ENCODE peak calls at places on chromosome 12, in seven cellular contexts. S is breast epithelium, V is sigmoid colon, O is suprapubic skin, X is HepG2, Y is endothelial cell of umbilical vein, D is transverse colon. Q is an unnamed sample.

GRCh38 chr12:104707794-104708558 is 250.1 kb downstream of the SLC41A2 start:
- DNase-seq in S (no peak), V (no peak), O (no peak), X (no peak), Y (no peak), D (no peak), Q (no peak)

GRCh38 chr12:62190921-62191746 is 69.1 kb upstream of the USP15 start:
- DNase-seq in S (no peak), V (no peak), O (no peak), X (no peak), Y (no peak), D (no peak), Q (no peak)

GRCh38 chr12:79301181-79301580 is 389.6 kb downstream of the PAWR start:
- DNase-seq in S (no peak), V (no peak), O (no peak), X (no peak), Y (no peak), D (no peak), Q (no peak)

GRCh38 chr12:122830517-122831214 is 4.6 kb upstream of the HIP1R start:
- DNase-seq in S (no peak), V (peak; percentile 53), O (peak; percentile 70), X (no peak), Y (no peak), D (peak; percentile 50), Q (no peak)

GRCh38 chr12:1801285-1801975 is 18.9 kb upstream of the LRTM2 start:
- DNase-seq in S (no peak), V (no peak), O (peak; percentile 36), X (no peak), Y (no peak), D (peak; percentile 5), Q (no peak)

GRCh38 chr12:11581179-11581755 is 68.2 kb upstream of the ETV6 start:
- DNase-seq in S (peak; percentile 37), V (peak; percentile 81), O (no peak), X (peak; percentile 50), Y (peak; percentile 65), D (peak; percentile 75), Q (no peak)

GRCh38 chr12:69570545-69571399 is 14.5 kb upstream of the CCT2 start:
- DNase-seq in S (no peak), V (peak; percentile 68), O (no peak), X (peak; percentile 54), Y (peak; percentile 70), D (peak; percentile 46), Q (no peak)

GRCh38 chr12:76519538-76519937 is 40.0 kb downstream of the OSBPL8 start:
- DNase-seq in S (no peak), V (no peak), O (no peak), X (no peak), Y (peak; percentile 68), D (no peak), Q (no peak)

GRCh38 chr12:110058875-110059615 is 10.7 kb upstream of the C12orf76 start:
- DNase-seq in S (no peak), V (no peak), O (no peak), X (no peak), Y (no peak), D (no peak), Q (no peak)

GRCh38 chr12:118498171-118498570 is 121.8 kb downstream of the SUDS3 start:
- DNase-seq in S (no peak), V (peak; percentile 62), O (no peak), X (no peak), Y (no peak), D (no peak), Q (no peak)

GRCh38 chr12:31524791-31525495 is 66.0 kb downstream of the DENND5B start:
- DNase-seq in S (no peak), V (no peak), O (no peak), X (no peak), Y (no peak), D (no peak), Q (no peak)

GRCh38 chr12:4434721-4435425 is 10.7 kb downstream of the FGF6 start:
- DNase-seq in S (no peak), V (no peak), O (no peak), X (no peak), Y (no peak), D (no peak), Q (no peak)

GRCh38 chr12:115155665-115156645 is 472.0 kb upstream of the TBX3 start:
- DNase-seq in S (no peak), V (no peak), O (no peak), X (no peak), Y (no peak), D (no peak), Q (peak; percentile 19)

GRCh38 chr12:19967486-19967885 is 400.9 kb upstream of the PDE3A start:
- DNase-seq in S (no peak), V (no peak), O (no peak), X (no peak), Y (peak; percentile 85), D (no peak), Q (no peak)

GRCh38 chr12:85633491-85633890 is 202.7 kb downstream of the RASSF9 start:
- DNase-seq in S (no peak), V (no peak), O (no peak), X (no peak), Y (no peak), D (no peak), Q (no peak)

GRCh38 chr12:40405419-40405818 is 180.6 kb downstream of the LRRK2 start:
- DNase-seq in S (no peak), V (no peak), O (no peak), X (no peak), Y (no peak), D (no peak), Q (no peak)

GRCh38 chr12:21615441-21615840 is 10.8 kb upstream of the GYS2 start:
- DNase-seq in S (no peak), V (no peak), O (no peak), X (no peak), Y (peak; percentile 92), D (no peak), Q (no peak)

GRCh38 chr12:79151956-79152355 is 287.4 kb downstream of the SYT1 start:
- DNase-seq in S (no peak), V (no peak), O (no peak), X (no peak), Y (no peak), D (no peak), Q (no peak)

GRCh38 chr12:132747896-132748295 is 13.7 kb downstream of the ANKLE2 start:
- DNase-seq in S (no peak), V (no peak), O (no peak), X (no peak), Y (no peak), D (no peak), Q (no peak)

GRCh38 chr12:4137015-4137414 is 136.5 kb upstream of the CCND2 start:
- DNase-seq in S (no peak), V (no peak), O (no peak), X (no peak), Y (no peak), D (no peak), Q (no peak)

GRCh38 chr12:87344699-87345098 is 684.5 kb downstream of the C12orf50 start:
- DNase-seq in S (no peak), V (no peak), O (no peak), X (no peak), Y (no peak), D (no peak), Q (no peak)

GRCh38 chr12:7832059-7832696 is 40.5 kb downstream of the SLC2A14 start:
- DNase-seq in S (no peak), V (no peak), O (no peak), X (peak; percentile 62), Y (peak; percentile 58), D (no peak), Q (no peak)

GRCh38 chr12:124830306-124830705 is 33.4 kb downstream of the SCARB1 start:
- DNase-seq in S (no peak), V (no peak), O (no peak), X (no peak), Y (no peak), D (no peak), Q (no peak)

GRCh38 chr12:124827588-124828184 is 36.0 kb downstream of the SCARB1 start:
- DNase-seq in S (no peak), V (no peak), O (no peak), X (no peak), Y (no peak), D (peak; percentile 60), Q (no peak)

GRCh38 chr12:124829008-124829707 is 34.5 kb downstream of the SCARB1 start:
- DNase-seq in S (no peak), V (no peak), O (no peak), X (peak; percentile 93), Y (no peak), D (peak; percentile 41), Q (no peak)

GRCh38 chr12:124829708-124830304 is 33.9 kb downstream of the SCARB1 start:
- DNase-seq in S (no peak), V (no peak), O (no peak), X (peak; percentile 39), Y (no peak), D (no peak), Q (no peak)

GRCh38 chr12:124828264-124829007 is 35.2 kb downstream of the SCARB1 start:
- DNase-seq in S (peak; percentile 56), V (no peak), O (no peak), X (peak; percentile 87), Y (no peak), D (peak; percentile 75), Q (no peak)
- H3K4me1 ChIP-seq in S (no peaks in the 10 kb centered on the region), V (peaks cover 9% of the 10 kb centered on the region), O (peaks cover 17% of the 10 kb centered on the region), X (peaks cover 92% of the 10 kb centered on the region), Y (no peaks in the 10 kb centered on the region), D (peaks cover 19% of the 10 kb centered on the region), Q (peaks cover 10% of the 10 kb centered on the region)

DNA sequence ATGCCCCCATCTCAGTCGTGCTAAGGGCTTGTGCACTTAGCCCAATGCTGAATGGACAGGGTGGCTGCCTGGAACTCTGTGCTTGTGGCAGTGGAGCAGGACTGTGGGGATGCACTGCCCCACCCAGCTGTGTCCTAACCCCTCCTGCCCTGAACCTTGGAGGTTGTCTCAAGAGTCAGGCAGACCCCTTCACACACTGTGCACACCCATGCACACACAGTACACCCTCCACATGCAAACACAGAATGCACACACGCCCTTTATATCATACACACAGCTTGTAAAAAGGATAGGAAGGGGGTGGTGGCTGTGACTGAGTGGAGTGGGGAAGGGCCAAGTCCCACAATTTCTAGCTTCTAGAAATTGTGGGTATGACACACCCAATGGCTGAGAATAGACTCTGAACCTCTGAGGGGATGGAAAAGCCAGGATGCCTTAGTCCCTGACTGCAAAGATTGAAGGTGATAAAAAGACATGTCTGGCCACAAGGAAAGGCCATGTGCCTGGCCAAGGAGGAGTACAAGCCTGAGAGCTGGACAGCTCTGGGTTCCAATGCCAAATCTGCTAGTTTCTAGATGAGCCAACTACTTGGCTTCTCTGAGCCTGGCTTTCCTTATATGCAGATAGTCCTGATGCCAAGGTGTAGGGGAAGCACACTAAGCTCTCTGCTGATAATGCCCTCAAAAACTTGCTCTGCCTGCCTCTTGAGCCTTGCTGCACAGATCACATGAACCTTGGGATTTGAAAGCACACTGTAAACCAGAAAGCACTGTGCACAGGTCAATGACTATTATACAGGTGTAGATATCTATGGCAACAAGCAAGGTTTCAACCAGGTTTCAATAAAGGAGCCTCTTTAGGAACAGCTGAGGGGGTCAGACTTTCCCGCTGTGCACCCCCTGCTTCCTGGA is 8.4 kb downstream of the KRT8 start:
- DNase-seq in S (no peak), V (no peak), O (no peak), X (no peak), Y (no peak), D (peak; percentile 72), Q (no peak)
- TF ChIP-seq POLR2AphosphoS5 in S (no peak), V (no peak), O (no peak), X (peak; percentile 67), Y (no peak), D (peak; percentile 88), Q (no peak)

GRCh38 chr12:47811581-47812484 is 7.9 kb downstream of the HDAC7 start:
- DNase-seq in S (no peak), V (peak; percentile 91), O (no peak), X (no peak), Y (peak; percentile 83), D (peak; percentile 31), Q (no peak)
- H3K4me1 ChIP-seq in S (peaks cover 41% of the 10 kb centered on the region), V (peaks cover 99% of the 10 kb centered on the region), O (peaks cover 98% of the 10 kb centered on the region), X (peaks cover 8% of the 10 kb centered on the region), Y (peaks cover 91% of the 10 kb centered on the region), D (peaks cover 96% of the 10 kb centered on the region), Q (peaks cover 99% of the 10 kb centered on the region)

GRCh38 chr12:120369476-120370342 is 745 bp upstream of the MSI1 start:
- DNase-seq in S (no peak), V (no peak), O (no peak), X (no peak), Y (no peak), D (no peak), Q (no peak)
- TF ChIP-seq POLR2AphosphoS5 in S (no peak), V (no peak), O (no peak), X (no peak), Y (no peak), D (no peak), Q (no peak)

Q was measured in esophagus muscularis mucosa.